ENCODE peak calls at places on chromosome 18, in six cellular contexts. Q, D, C, V, S and U are unnamed samples.

GRCh38 chr18:8952796-8953760 is 149.4 kb upstream of the NDUFV2 start:
- DNase-seq in Q (no peak), D (no peak), C (no peak), V (no peak), S (no peak), U (no peak)

GRCh38 chr18:34159691-34160185 is 65.0 kb downstream of the NOL4 start:
- DNase-seq in S (no peak), Q (no peak), V (no peak), D (no peak), C (peak; percentile 99), U (no peak)

GRCh38 chr18:7273301-7273911 is 42.5 kb downstream of the LRRC30 start:
- DNase-seq in C (no peak), D (no peak), V (peak; percentile 10), Q (peak; percentile 16), S (no peak), U (no peak)

GRCh38 chr18:32175265-32175664 is 14.6 kb upstream of the MEP1B start:
- DNase-seq in S (no peak), Q (no peak), V (no peak), D (no peak), C (peak; percentile 93), U (no peak)

GRCh38 chr18:63264871-63265270 is 54.7 kb downstream of the BCL2 start:
- DNase-seq in Q (no peak), D (no peak), S (no peak), C (peak; percentile 99), V (no peak), U (no peak)

GRCh38 chr18:7601249-7601620 is 34.1 kb downstream of the PTPRM start:
- DNase-seq in Q (no peak), S (peak; percentile 47), D (no peak), C (no peak), V (no peak), U (no peak)

GRCh38 chr18:51630706-51631105 is 433.2 kb upstream of the MEX3C start:
- DNase-seq in V (no peak), C (no peak), Q (no peak), S (no peak), D (no peak), U (no peak)

GRCh38 chr18:31497711-31498449 is at the start of gene DSG2:
- DNase-seq in C (peak; percentile 82), Q (no peak), S (peak; percentile 59), D (no peak), V (peak; percentile 93), U (no peak)

GRCh38 chr18:76878426-76878825 is 56.1 kb downstream of the ZNF236 start:
- DNase-seq in S (no peak), Q (no peak), V (no peak), D (no peak), C (no peak), U (no peak)

GRCh38 chr18:60448487-60449267 is 76.1 kb upstream of the MC4R start:
- DNase-seq in S (no peak), D (no peak), C (no peak), V (no peak), Q (no peak), U (no peak)

GRCh38 chr18:49525981-49526380 is 35.9 kb upstream of the LIPG start:
- DNase-seq in V (no peak), Q (no peak), D (no peak), S (no peak), C (no peak), U (no peak)

GRCh38 chr18:21672868-21673267 is 31.7 kb downstream of the ABHD3 start:
- DNase-seq in C (peak; percentile 85), V (peak; percentile 60), S (peak; percentile 36), D (no peak), Q (no peak), U (no peak)

GRCh38 chr18:68779169-68779568 is 18.7 kb upstream of the CCDC102B start:
- DNase-seq in Q (no peak), S (no peak), V (no peak), C (no peak), D (no peak), U (no peak)

GRCh38 chr18:21741511-21742322 is 1.1 kb downstream of the MIB1 start:
- DNase-seq in S (peak; percentile 21), C (peak; percentile 87), V (peak; percentile 35), D (no peak), Q (no peak), U (peak; percentile 13)

GRCh38 chr18:80126797-80127196 is 17.7 kb downstream of the ADNP2 start:
- DNase-seq in D (no peak), V (no peak), S (no peak), Q (no peak), C (no peak), U (no peak)

GRCh38 chr18:13051950-13052349 is 60.8 kb downstream of the CEP192 start:
- DNase-seq in C (no peak), V (no peak), D (no peak), S (no peak), Q (no peak), U (no peak)

GRCh38 chr18:49911414-49911813 is 98.1 kb upstream of the ACAA2 start:
- DNase-seq in D (no peak), C (peak; percentile 99), S (no peak), Q (no peak), V (no peak), U (no peak)

GRCh38 chr18:48672671-48673340 is 134.0 kb downstream of the CTIF start:
- DNase-seq in V (no peak), Q (no peak), S (no peak), C (peak; percentile 74), D (no peak), U (no peak)

GRCh38 chr18:70390366-70391090 is 101.7 kb downstream of the SOCS6 start:
- DNase-seq in S (no peak), D (no peak), V (no peak), Q (no peak), C (no peak), U (no peak)

GRCh38 chr18:7748252-7749000 is 181.3 kb downstream of the PTPRM start:
- DNase-seq in D (no peak), Q (no peak), C (no peak), S (no peak), V (no peak), U (no peak)

GRCh38 chr18:2656237-2657042 is 914 bp downstream of the SMCHD1 start:
- DNase-seq in S (peak; percentile 47), C (peak; percentile 73), Q (no peak), D (peak; percentile 40), V (peak; percentile 71), U (peak; percentile 17)

GRCh38 chr18:33826151-33826550 is 248.1 kb downstream of the ASXL3 start:
- DNase-seq in V (no peak), D (no peak), Q (no peak), S (no peak), C (peak; percentile 79), U (no peak)